ENCODE peak calls at places on chromosome 16, in five cellular contexts. Y is IMR-90, J is A549, C is H1, H is HepG2. A is an unnamed sample.

GRCh38 chr16:30122621-30123160 is 329 bp downstream of the MAPK3 start:
- DNase-seq in Y (no peak), J (no peak), C (no peak), H (no peak), A (peak; percentile 13)

GRCh38 chr16:54080524-54081008 is 206.0 kb downstream of the IRX3 start:
- DNase-seq in Y (peak; percentile 98), J (peak; percentile 31), C (no peak), H (peak; percentile 94), A (no peak)

GRCh38 chr16:75064403-75065148 is 52.0 kb downstream of the LDHD start:
- DNase-seq in Y (peak; percentile 39), J (no peak), C (no peak), H (peak; percentile 83), A (no peak)

GRCh38 chr16:10181196-10182162 is 749 bp downstream of the GRIN2A start:
- DNase-seq in Y (peak; percentile 11), J (peak; percentile 62), C (peak; percentile 70), H (peak; percentile 38), A (peak; percentile 78)

GRCh38 chr16:72677662-72678447 is 370.1 kb downstream of the ZFHX3 start:
- DNase-seq in Y (peak; percentile 86), J (no peak), C (no peak), H (peak; percentile 87), A (no peak)

GRCh38 chr16:81175325-81175891 is 63.1 kb upstream of the BCO1 start:
- DNase-seq in Y (peak; percentile 84), J (peak; percentile 73), C (no peak), H (peak; percentile 85), A (no peak)

GRCh38 chr16:28569011-28569410 is 15.3 kb downstream of the SGF29 start:
- DNase-seq in Y (peak; percentile 68), J (no peak), C (no peak), H (no peak), A (no peak)

GRCh38 chr16:84307209-84307954 is 12.7 kb downstream of the WFDC1 start:
- DNase-seq in Y (no peak), J (no peak), C (no peak), H (no peak), A (no peak)

GRCh38 chr16:78629173-78629572 is 529.7 kb downstream of the WWOX start:
- DNase-seq in Y (no peak), J (no peak), C (no peak), H (no peak), A (no peak)

GRCh38 chr16:4376820-4377572 is 5.3 kb downstream of the VASN start:
- DNase-seq in Y (no peak), J (no peak), C (no peak), H (no peak), A (no peak)

GRCh38 chr16:30697264-30698138 is 1.5 kb upstream of the SRCAP start:
- DNase-seq in Y (peak; percentile 94), J (peak; percentile 95), C (peak; percentile 93), H (no peak), A (peak; percentile 86)

GRCh38 chr16:11395949-11396240 is 50.6 kb downstream of the RMI2 start:
- DNase-seq in Y (no peak), J (no peak), C (no peak), H (no peak), A (no peak)

GRCh38 chr16:7581175-7581574 is 248.5 kb downstream of the RBFOX1 start:
- DNase-seq in Y (no peak), J (no peak), C (no peak), H (no peak), A (no peak)

GRCh38 chr16:68395167-68395786 is 53.0 kb downstream of the SMPD3 start:
- DNase-seq in Y (no peak), J (no peak), C (no peak), H (no peak), A (no peak)

GRCh38 chr16:69111831-69112230 is 6.4 kb downstream of the HAS3 start:
- DNase-seq in Y (no peak), J (no peak), C (no peak), H (no peak), A (no peak)

GRCh38 chr16:31767267-31767666 is 106.3 kb upstream of the ZNF267 start:
- DNase-seq in Y (no peak), J (no peak), C (no peak), H (no peak), A (no peak)

GRCh38 chr16:18852647-18853046 is 51.3 kb upstream of the ARL6IP1 start:
- DNase-seq in Y (no peak), J (no peak), C (no peak), H (no peak), A (no peak)

GRCh38 chr16:47136101-47136820 is 7.5 kb downstream of the NETO2 start:
- DNase-seq in Y (peak; percentile 45), J (no peak), C (no peak), H (peak; percentile 13), A (no peak)

GRCh38 chr16:71867934-71868333 is 16.0 kb downstream of the ZNF821 start:
- DNase-seq in Y (no peak), J (no peak), C (no peak), H (peak; percentile 21), A (no peak)

GRCh38 chr16:58123896-58124600 is 5.1 kb downstream of the CFAP20 start:
- DNase-seq in Y (no peak), J (no peak), C (no peak), H (no peak), A (no peak)

GRCh38 chr16:81616321-81617020 is 162.6 kb upstream of the PLCG2 start:
- DNase-seq in Y (peak; percentile 63), J (no peak), C (no peak), H (no peak), A (no peak)

GRCh38 chr16:47477680-47478079 is 16.5 kb downstream of the PHKB start:
- DNase-seq in Y (peak; percentile 74), J (no peak), C (no peak), H (no peak), A (no peak)

GRCh38 chr16:4664538-4665418 is 28.6 kb upstream of the NUDT16L1 start:
- DNase-seq in Y (no peak), J (no peak), C (no peak), H (peak; percentile 75), A (no peak)

GRCh38 chr16:5064915-5065314 is 841 bp downstream of the C16orf89 start:
- DNase-seq in Y (peak; percentile 24), J (no peak), C (no peak), H (no peak), A (no peak)

GRCh38 chr16:79169239-79169638 is 431.3 kb downstream of the MAF start:
- DNase-seq in Y (no peak), J (no peak), C (peak; percentile 64), H (no peak), A (no peak)

GRCh38 chr16:11576427-11577289 is 10.1 kb downstream of the LITAF start:
- DNase-seq in Y (no peak), J (no peak), C (no peak), H (peak; percentile 97), A (no peak)

GRCh38 chr16:90010676-90011075 is 8.6 kb downstream of the DBNDD1 start:
- DNase-seq in Y (no peak), J (no peak), C (no peak), H (no peak), A (no peak)

GRCh38 chr16:54511181-54511731 is 224.7 kb upstream of the IRX3 start:
- DNase-seq in Y (no peak), J (no peak), C (no peak), H (no peak), A (no peak)

GRCh38 chr16:76346210-76346609 is 69.0 kb downstream of the CNTNAP4 start:
- DNase-seq in Y (no peak), J (no peak), C (no peak), H (no peak), A (no peak)

GRCh38 chr16:57591086-57591869 is 37.2 kb upstream of the ADGRG1 start:
- DNase-seq in Y (peak; percentile 82), J (peak; percentile 90), C (no peak), H (peak; percentile 80), A (peak; percentile 85)

GRCh38 chr16:80540516-80541305 is at the start of gene DYNLRB2:
- DNase-seq in Y (peak; percentile 84), J (peak; percentile 86), C (peak; percentile 78), H (peak; percentile 83), A (peak; percentile 80)

GRCh38 chr16:48963306-48963705 is 318.3 kb downstream of the CBLN1 start:
- DNase-seq in Y (peak; percentile 53), J (no peak), C (no peak), H (no peak), A (no peak)

GRCh38 chr16:48961546-48961945 is 320.1 kb downstream of the CBLN1 start:
- DNase-seq in Y (no peak), J (no peak), C (no peak), H (no peak), A (no peak)

GRCh38 chr16:48969611-48970010 is 312.0 kb downstream of the CBLN1 start:
- DNase-seq in Y (no peak), J (no peak), C (no peak), H (no peak), A (no peak)

GRCh38 chr16:48963901-48964615 is 317.6 kb downstream of the CBLN1 start:
- DNase-seq in Y (peak; percentile 93), J (no peak), C (no peak), H (no peak), A (no peak)

GRCh38 chr16:48965391-48965790 is 316.2 kb downstream of the CBLN1 start:
- DNase-seq in Y (peak; percentile 47), J (no peak), C (no peak), H (no peak), A (no peak)
- TF ChIP-seq MAFK in Y (no peak), J (no peak), C (no peak), H (no peak), A (no peak)

GRCh38 chr16:24347556-24347955 is 91.4 kb downstream of the CACNG3 start:
- DNase-seq in Y (no peak), J (no peak), C (no peak), H (peak; percentile 61), A (no peak)
- TF ChIP-seq MAFK in Y (no peak), J (no peak), C (no peak), H (no peak), A (no peak)

GRCh38 chr16:51388516-51388951 is 237.5 kb upstream of the SALL1 start:
- DNase-seq in Y (no peak), J (no peak), C (no peak), H (no peak), A (no peak)
- TF ChIP-seq MAFK in Y (no peak), J (no peak), C (no peak), H (no peak), A (no peak)

GRCh38 chr16:9039208-9039607 is 52.2 kb upstream of the HAPSTR1 start:
- DNase-seq in Y (peak; percentile 55), J (no peak), C (no peak), H (no peak), A (no peak)
- TF ChIP-seq MAFK in Y (no peak), J (no peak), C (no peak), H (no peak), A (no peak)

GRCh38 chr16:56370836-56371235 is 54.5 kb downstream of the AMFR start:
- DNase-seq in Y (peak; percentile 32), J (no peak), C (no peak), H (no peak), A (no peak)
- TF ChIP-seq MAFK in Y (no peak), J (no peak), C (no peak), H (no peak), A (no peak)

A was measured in K562.